ENCODE peak calls at places on chromosome 19, in ten cellular contexts. X is GM23338, D is stomach, N is suprapubic skin, Y is Panc1, M is transverse colon, G is HepG2, Z is HCT116, W is upper lobe of left lung, S is prostate gland. P is an unnamed sample. For H3K4me1, the result is how much of the 10 kb centered on the place peaks cover.

GRCh38 chr19:3555653-3556422 is 1.5 kb downstream of the MFSD12 start:
- DNase-seq in Z (no peak), G (no peak), D (no peak), W (no peak), S (no peak), Y (no peak), M (no peak), X (no peak), N (no peak), P (no peak)

GRCh38 chr19:47480658-47481057 is 3.4 kb downstream of the KPTN start:
- DNase-seq in Z (no peak), S (no peak), W (no peak), X (no peak), G (no peak), N (no peak), M (no peak), D (no peak), Y (no peak), P (no peak)

GRCh38 chr19:29596885-29597525 is 9.1 kb upstream of the POP4 start:
- DNase-seq in W (no peak), Y (peak), N (no peak), D (no peak), Z (no peak), X (peak), S (no peak), M (no peak), G (peak), P (no peak)

GRCh38 chr19:7605490-7606222 is 10.0 kb downstream of the CAMSAP3 start:
- DNase-seq in Y (peak), N (no peak), S (no peak), W (no peak), M (no peak), Z (peak), D (no peak), X (peak), G (peak), P (no peak)

GRCh38 chr19:38266981-38267597 is 2.7 kb downstream of the SPINT2 start:
- DNase-seq in D (no peak), Z (peak), G (peak), X (no peak), W (no peak), N (no peak), Y (no peak), M (peak), S (no peak), P (no peak)

GRCh38 chr19:49335071-49335783 is at the start of gene CD37:
- DNase-seq in N (no peak), Y (no peak), G (no peak), Z (no peak), X (no peak), M (peak), W (peak), S (no peak), D (peak), P (peak)

GRCh38 chr19:29680447-29680846 is 15.2 kb downstream of the PLEKHF1 start:
- DNase-seq in G (no peak), Y (no peak), M (peak), D (peak), W (peak), Z (no peak), N (peak), X (no peak), S (no peak), P (no peak)

GRCh38 chr19:35438527-35438926 is 9.5 kb upstream of the FFAR2 start:
- DNase-seq in D (no peak), M (no peak), Y (no peak), G (no peak), N (no peak), S (no peak), W (no peak), X (peak), Z (no peak), P (no peak)

GRCh38 chr19:1079566-1080111 is 12.7 kb downstream of the ARHGAP45 start:
- DNase-seq in M (peak), D (no peak), Z (no peak), W (no peak), S (no peak), N (no peak), G (no peak), Y (no peak), X (peak), P (no peak)

GRCh38 chr19:16033721-16034120 is 42.6 kb upstream of the TPM4 start:
- DNase-seq in Y (no peak), D (peak), M (no peak), N (no peak), W (no peak), G (no peak), Z (no peak), S (no peak), X (no peak), P (no peak)

GRCh38 chr19:1449467-1450442 is at the start of gene APC2:
- DNase-seq in Z (no peak), D (no peak), W (no peak), S (no peak), N (no peak), G (no peak), M (no peak), Y (no peak), X (peak), P (no peak)

GRCh38 chr19:49631279-49631588 is 8.7 kb downstream of the RRAS start:
- DNase-seq in W (no peak), D (no peak), S (peak), Y (no peak), M (no peak), Z (no peak), G (no peak), X (no peak), N (no peak), P (no peak)

GRCh38 chr19:947707-948533 is 22.1 kb downstream of the ARID3A start:
- DNase-seq in W (peak), D (peak), N (no peak), Z (no peak), Y (no peak), S (no peak), M (peak), G (no peak), X (no peak), P (no peak)

GRCh38 chr19:48386981-48387380 is 4.4 kb downstream of the KDELR1 start:
- DNase-seq in N (no peak), S (no peak), D (no peak), W (no peak), X (no peak), M (no peak), Y (no peak), G (no peak), Z (no peak), P (no peak)

GRCh38 chr19:48487944-48488343 is 18.8 kb downstream of the CYTH2 start:
- DNase-seq in D (peak), X (no peak), Y (peak), G (peak), S (peak), M (peak), Z (peak), N (no peak), W (peak), P (peak)

GRCh38 chr19:22882797-22883196 is 50.7 kb downstream of the ZNF723 start:
- DNase-seq in G (peak), N (no peak), Y (no peak), W (no peak), Z (peak), X (peak), D (no peak), S (no peak), M (no peak), P (no peak)

GRCh38 chr19:4373601-4374441 is 26.5 kb downstream of the SH3GL1 start:
- DNase-seq in M (no peak), G (no peak), X (no peak), Z (no peak), S (no peak), Y (no peak), W (no peak), D (no peak), N (peak), P (no peak)

GRCh38 chr19:39083599-39083982 is 577 bp upstream of the ACP7 start:
- DNase-seq in W (no peak), G (no peak), N (no peak), Z (no peak), Y (no peak), M (no peak), D (no peak), X (no peak), S (no peak), P (no peak)

GRCh38 chr19:6014551-6015135 is 36.7 kb upstream of the RANBP3 start:
- DNase-seq in D (no peak), Z (no peak), G (no peak), S (no peak), X (no peak), N (no peak), M (no peak), W (no peak), Y (no peak), P (no peak)

GRCh38 chr19:55014714-55015113 is 23.4 kb downstream of the GP6 start:
- DNase-seq in N (no peak), S (no peak), W (no peak), D (no peak), Z (no peak), G (no peak), X (no peak), Y (no peak), M (no peak), P (no peak)

GRCh38 chr19:45179063-45179847 is 671 bp downstream of the BLOC1S3 start:
- DNase-seq in W (no peak), S (no peak), X (no peak), G (no peak), Y (no peak), Z (no peak), D (peak), M (peak), N (no peak), P (no peak)

GRCh38 chr19:57888494-57889231 is at the start of gene ZNF814:
- DNase-seq in S (peak), D (peak), Z (no peak), N (peak), M (peak), G (no peak), Y (no peak), X (peak), W (peak), P (peak)

GRCh38 chr19:48630289-48631036 is 6.7 kb downstream of the DBP start:
- DNase-seq in Z (no peak), Y (no peak), G (no peak), M (peak), W (peak), D (peak), S (no peak), X (peak), N (peak), P (no peak)

GRCh38 chr19:16124953-16125352 is 13.3 kb downstream of the RAB8A start:
- DNase-seq in N (no peak), M (no peak), W (no peak), Y (no peak), D (no peak), G (no peak), S (no peak), Z (no peak), X (no peak), P (no peak)

GRCh38 chr19:6071840-6072239 is 38.5 kb downstream of the RFX2 start:
- DNase-seq in N (no peak), Z (no peak), W (no peak), Y (no peak), M (no peak), X (no peak), S (no peak), D (no peak), G (no peak), P (no peak)

GRCh38 chr19:54523403-54523802 is 20.8 kb downstream of the LAIR2 start:
- DNase-seq in Y (peak), G (no peak), Z (no peak), S (no peak), D (no peak), M (no peak), N (no peak), X (no peak), W (no peak), P (no peak)

GRCh38 chr19:6271721-6272410 is 7.9 kb downstream of the MLLT1 start:
- DNase-seq in M (peak), W (peak), G (no peak), N (peak), D (peak), Z (no peak), X (peak), Y (no peak), S (peak), P (peak)

GRCh38 chr19:55613930-55614710 is 8.7 kb downstream of the ZNF865 start:
- DNase-seq in X (peak), D (no peak), G (no peak), M (no peak), Y (no peak), W (no peak), Z (no peak), S (no peak), N (no peak), P (no peak)

GRCh38 chr19:38684862-38685665 is 37.6 kb downstream of the ACTN4 start:
- DNase-seq in N (no peak), S (no peak), G (no peak), X (no peak), M (no peak), D (no peak), Y (no peak), W (no peak), Z (no peak), P (no peak)

GRCh38 chr19:35555301-35556005 is 8.0 kb downstream of the ATP4A start:
- DNase-seq in S (no peak), Z (peak), N (no peak), G (peak), M (no peak), Y (no peak), D (no peak), X (peak), W (no peak), P (no peak)

GRCh38 chr19:46428278-46429141 is at the start of gene PNMA8C:
- DNase-seq in N (no peak), M (peak), Y (no peak), S (no peak), X (peak), Z (no peak), G (no peak), W (peak), D (peak), P (peak)

GRCh38 chr19:53871448-53871847 is 3.8 kb downstream of the MYADM start:
- DNase-seq in S (no peak), G (no peak), W (peak), X (no peak), N (no peak), D (no peak), Y (no peak), M (no peak), Z (no peak), P (no peak)

GRCh38 chr19:30978639-30979038 is 370.6 kb downstream of the TSHZ3 start:
- DNase-seq in D (no peak), M (no peak), Y (no peak), X (peak), G (no peak), Z (no peak), W (no peak), N (no peak), S (no peak), P (no peak)

GRCh38 chr19:19558636-19559035 is 20.6 kb downstream of the CILP2 start:
- DNase-seq in N (no peak), S (no peak), X (no peak), M (no peak), D (no peak), G (no peak), Z (no peak), W (no peak), Y (no peak), P (no peak)

GRCh38 chr19:10690351-10690781 is 10.9 kb upstream of the QTRT1 start:
- DNase-seq in M (no peak), W (no peak), S (no peak), X (no peak), N (no peak), D (peak), Z (no peak), Y (no peak), G (no peak), P (no peak)
- TF ChIP-seq POLR2AphosphoS5 in M (no peak), W (no peak), S (peak), X (no peak), N (no peak), D (no peak), Z (no peak), Y (no peak), G (no peak), P (no peak)

GRCh38 chr19:13015361-13016231 is 20.3 kb downstream of the NFIX start:
- DNase-seq in S (no peak), Y (no peak), N (no peak), G (no peak), D (no peak), X (peak), W (no peak), Z (no peak), M (no peak), P (no peak)
- H3K4me1 ChIP-seq in S (under half), Y (half or more), N (half or more), G (under half), D (half or more), X (half or more), W (half or more), Z (under half), M (half or more), P (under half)

GRCh38 chr19:50711196-50711595 is 8.4 kb downstream of the SHANK1 start:
- DNase-seq in D (no peak), X (no peak), N (no peak), Y (no peak), S (no peak), M (no peak), G (no peak), W (no peak), Z (no peak), P (no peak)
- TF ChIP-seq POLR2AphosphoS5 in D (no peak), X (no peak), N (no peak), Y (no peak), S (no peak), M (no peak), G (no peak), W (no peak), Z (no peak), P (no peak)

GRCh38 chr19:18102916-18103542 is 5.5 kb downstream of the MAST3 start:
- DNase-seq in M (no peak), Z (no peak), Y (no peak), N (no peak), W (no peak), D (no peak), S (no peak), G (no peak), X (no peak), P (no peak)
- H3K4me1 ChIP-seq in M (under half), Z (under half), Y (under half), N (under half), W (under half), D (under half), S (under half), G (half or more), X (under half), P (under half)

GRCh38 chr19:13778398-13778797 is 4.1 kb downstream of the C19orf53 start:
- DNase-seq in Y (no peak), W (no peak), X (no peak), D (no peak), Z (no peak), G (no peak), M (no peak), S (no peak), N (no peak), P (no peak)
- TF ChIP-seq POLR2AphosphoS5 in Y (no peak), W (no peak), X (no peak), D (no peak), Z (no peak), G (no peak), M (no peak), S (no peak), N (no peak), P (no peak)

GRCh38 chr19:2491130-2491801 is 15.3 kb downstream of the GADD45B start:
- DNase-seq in N (peak), W (peak), D (peak), S (peak), Y (no peak), Z (no peak), G (no peak), X (no peak), M (peak), P (peak)
- H3K4me1 ChIP-seq in N (half or more), W (half or more), D (under half), S (under half), Y (under half), Z (half or more), G (half or more), X (under half), M (half or more), P (under half)

P was measured in breast epithelium.